ENCODE peak calls at places on chromosomes 11 and 22, in four cellular contexts. S is HL-60, U is K562, O is GM12878. W is an unnamed sample.

GRCh38 chr22:20206709-20207215 is 55.9 kb upstream of the CCDC188 start:
- DNase-seq in U (peak; percentile 87), O (no peak), S (no peak), W (no peak)

GRCh38 chr22:46096051-46096450 is 54.3 kb upstream of the PPARA start:
- DNase-seq in S (no peak), U (no peak), O (no peak), W (no peak)

GRCh38 chr11:36564376-36565032 is 3.3 kb upstream of the RAG1 start:
- DNase-seq in O (peak; percentile 20), U (peak; percentile 27), S (peak; percentile 54), W (peak; percentile 9)

GRCh38 chr11:43367382-43368178 is 8.9 kb downstream of the TTC17 start:
- DNase-seq in U (peak; percentile 13), S (no peak), O (peak; percentile 20), W (no peak)

GRCh38 chr11:34242037-34242625 is 115.7 kb downstream of the ABTB2 start:
- DNase-seq in O (no peak), U (peak; percentile 90), S (no peak), W (no peak)

GRCh38 chr11:74019860-74020259 is 11.0 kb upstream of the UCP3 start:
- DNase-seq in S (no peak), U (no peak), O (peak; percentile 20), W (no peak)

GRCh38 chr11:119416606-119417580 is 6.1 kb downstream of the THY1 start:
- DNase-seq in O (no peak), S (no peak), U (no peak), W (no peak)

GRCh38 chr11:833114-833791 is 501 bp downstream of the CD151 start:
- DNase-seq in S (no peak), O (no peak), U (peak; percentile 71), W (no peak)

GRCh38 chr11:15629690-15630321 is 515.1 kb downstream of the INSC start:
- DNase-seq in U (no peak), O (no peak), S (peak; percentile 59), W (no peak)

GRCh38 chr11:73565804-73566203 is 32.1 kb downstream of the FAM168A start:
- DNase-seq in O (no peak), S (no peak), U (no peak), W (no peak)

GRCh38 chr22:17194213-17194612 is 25.0 kb downstream of the ADA2 start:
- DNase-seq in U (no peak), O (no peak), S (no peak), W (no peak)
- TF ChIP-seq SPI1 in U (no peak), O (no peak), S (no peak), W (no peak)

GRCh38 chr11:45651841-45652745 is 13.3 kb downstream of the CHST1 start:
- DNase-seq in U (no peak), S (no peak), O (no peak), W (no peak)
- TF ChIP-seq SPI1 in U (no peak), S (no peak), O (no peak), W (no peak)

GRCh38 chr22:28054622-28054871 is 135.5 kb upstream of the PITPNB start:
- DNase-seq in S (no peak), U (no peak), O (no peak), W (no peak)

GRCh38 chr22:28052818-28053217 is 133.8 kb upstream of the PITPNB start:
- DNase-seq in O (no peak), U (no peak), S (no peak), W (no peak)

GRCh38 chr22:28053871-28054621 is 135.0 kb upstream of the PITPNB start:
- DNase-seq in O (no peak), S (no peak), U (no peak), W (no peak)

GRCh38 chr22:28051091-28051786 is 132.2 kb upstream of the PITPNB start:
- DNase-seq in S (no peak), U (no peak), O (no peak), W (no peak)

DNA sequence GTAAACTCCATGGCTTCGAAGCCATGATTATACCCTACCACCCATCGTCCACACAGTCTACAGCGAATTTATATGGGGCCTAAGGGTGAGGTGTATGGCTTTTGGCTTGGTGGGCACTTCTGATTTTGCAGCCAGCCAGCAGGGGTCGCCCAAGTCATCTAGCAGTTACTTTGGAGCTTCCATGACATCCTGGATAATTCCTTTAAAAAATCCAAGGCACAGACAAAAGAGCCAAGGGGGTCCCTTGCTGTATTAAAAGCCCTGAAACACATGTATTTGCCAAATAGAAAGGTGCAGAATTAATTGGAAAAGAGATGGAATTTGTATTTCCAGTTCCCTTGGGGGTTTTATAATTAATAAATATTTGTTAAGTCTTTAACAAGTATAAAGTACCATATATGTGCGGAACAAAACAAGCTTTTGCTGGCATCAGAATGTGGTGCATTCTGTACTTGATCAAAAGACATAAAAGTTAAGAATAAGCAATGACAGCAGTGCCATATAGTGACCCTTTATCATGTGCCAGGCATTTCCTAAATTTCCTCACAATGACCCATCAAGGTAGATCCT is 132.8 kb upstream of the PITPNB start:
- DNase-seq in S (peak; percentile 23), U (peak; percentile 29), O (no peak), W (no peak)
- TF ChIP-seq SPI1 in S (no peak), U (no peak), O (no peak), W (no peak)

GRCh38 chr22:23143119-23143518 is 1.3 kb upstream of the RSPH14 start:
- DNase-seq in O (no peak), U (no peak), S (no peak), W (no peak)
- TF ChIP-seq SPI1 in O (no peak), U (no peak), S (no peak), W (no peak)

GRCh38 chr11:103631841-103632240 is 404.6 kb upstream of the DDI1 start:
- DNase-seq in S (no peak), O (no peak), U (no peak), W (no peak)
- TF ChIP-seq SPI1 in S (no peak), O (no peak), U (no peak), W (no peak)

GRCh38 chr22:29457730-29458129 is 19.3 kb downstream of the RFPL1 start:
- DNase-seq in O (peak; percentile 21), S (no peak), U (peak; percentile 80), W (peak; percentile 75)
- TF ChIP-seq SPI1 in O (no peak), S (no peak), U (no peak), W (no peak)

DNA sequence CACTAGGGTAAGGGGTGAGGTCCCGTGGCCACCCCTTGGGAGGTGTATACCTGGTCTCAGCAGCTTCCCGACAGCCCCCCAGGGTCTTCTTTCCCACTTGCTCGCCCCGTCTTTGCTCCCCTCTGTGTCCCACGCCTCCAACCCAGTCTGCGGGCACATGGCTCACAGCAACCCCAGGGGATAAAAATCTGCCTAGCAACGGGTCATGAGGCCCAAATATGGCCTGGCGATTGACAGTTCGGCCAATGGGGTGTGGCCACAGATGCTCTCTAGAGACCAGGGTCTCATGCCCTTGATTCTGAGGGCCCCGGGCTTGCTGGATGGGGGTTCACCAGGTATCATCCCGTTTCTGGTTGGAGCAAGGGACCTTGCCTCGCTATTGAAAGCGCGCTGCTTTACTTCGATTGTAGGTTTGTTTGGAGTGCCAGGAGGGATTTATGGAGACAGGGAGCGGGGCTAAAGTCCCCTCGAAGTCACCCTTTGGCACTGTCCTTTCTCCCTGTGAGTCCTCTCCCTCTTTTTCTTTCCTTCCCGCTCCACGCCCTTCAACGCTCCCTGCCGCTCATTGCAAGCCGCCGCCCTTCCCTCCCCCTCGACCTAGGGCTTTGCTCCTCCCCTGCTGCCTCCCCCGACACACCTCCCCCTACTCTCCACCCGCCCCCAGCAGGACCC is 41.4 kb downstream of the AHNAK start:
- DNase-seq in O (no peak), U (peak; percentile 66), S (no peak), W (no peak)
- TF ChIP-seq SPI1 in O (no peak), U (no peak), S (no peak), W (no peak)

GRCh38 chr22:23698094-23698493 is 7.3 kb downstream of the RGL4 start:
- DNase-seq in U (no peak), S (peak; percentile 71), O (no peak), W (no peak)
- TF ChIP-seq SPI1 in U (no peak), S (no peak), O (no peak), W (no peak)

GRCh38 chr22:44337658-44338004 is 24.9 kb upstream of the SHISAL1 start:
- DNase-seq in S (no peak), O (no peak), U (peak; percentile 27), W (no peak)
- TF ChIP-seq SPI1 in S (no peak), O (no peak), U (no peak), W (no peak)

W was measured in GM12891.